ENCODE peak calls at places on chromosomes 2 and 18, in seven cellular contexts. Q is fibroblast of lung, F is dorsolateral prefrontal cortex, V is bronchial epithelial cell, S is uterus, Z is PC-9, O is thoracic aorta. L is an unnamed sample. For H3K27me3, the result is how much of the 10 kb centered on the place peaks cover.

GRCh38 chr2:105645031-105645940 is 99.4 kb upstream of the NCK2 start:
- DNase-seq in Q (no peak), F (no peak), V (peak), S (no peak), Z (no peak), O (no peak), L (no peak)

GRCh38 chr18:7941533-7941932 is 374.4 kb downstream of the PTPRM start:
- DNase-seq in Q (no peak), F (no peak), V (peak), S (no peak), Z (no peak), O (no peak), L (no peak)

GRCh38 chr2:168976034-168976654 is 55.0 kb downstream of the ABCB11 start:
- DNase-seq in Q (peak), F (no peak), V (no peak), S (no peak), Z (no peak), O (no peak), L (no peak)

GRCh38 chr18:61738488-61738887 is 154.3 kb downstream of the RNF152 start:
- DNase-seq in Q (peak), F (no peak), V (peak), S (peak), Z (no peak), O (no peak), L (no peak)

GRCh38 chr2:238940806-238941205 is 92.9 kb downstream of the TWIST2 start:
- DNase-seq in Q (no peak), F (peak), V (no peak), S (peak), Z (no peak), O (no peak), L (peak)

GRCh38 chr2:189379287-189379630 is 62.0 kb upstream of the WDR75 start:
- DNase-seq in Q (peak), F (no peak), V (peak), S (no peak), Z (peak), O (no peak), L (no peak)

GRCh38 chr2:127888772-127889171 is 3.0 kb upstream of the AMMECR1L start:
- DNase-seq in Q (no peak), F (no peak), V (no peak), S (no peak), Z (no peak), O (no peak), L (no peak)

GRCh38 chr2:109516445-109517117 is 97.2 kb downstream of the SEPTIN10 start:
- DNase-seq in Q (peak), F (no peak), V (peak), S (no peak), Z (no peak), O (no peak), L (peak)

GRCh38 chr2:168801961-168802824 is at the start of gene NOSTRIN:
- DNase-seq in Q (peak), F (no peak), V (peak), S (peak), Z (no peak), O (no peak), L (no peak)

GRCh38 chr2:126571403-126571802 is 84.6 kb upstream of the GYPC start:
- DNase-seq in Q (no peak), F (no peak), V (no peak), S (no peak), Z (no peak), O (no peak), L (no peak)

GRCh38 chr2:16005819-16006536 is 65.6 kb downstream of the MYCN start:
- DNase-seq in Q (no peak), F (no peak), V (peak), S (no peak), Z (peak), O (no peak), L (no peak)

GRCh38 chr18:9756566-9757470 is 48.7 kb downstream of the RAB31 start:
- DNase-seq in Q (no peak), F (no peak), V (no peak), S (no peak), Z (no peak), O (no peak), L (no peak)

GRCh38 chr18:53790817-53791216 is 433.7 kb downstream of the MBD2 start:
- DNase-seq in Q (peak), F (no peak), V (no peak), S (no peak), Z (no peak), O (no peak), L (no peak)

GRCh38 chr2:105674859-105675541 is 69.7 kb upstream of the NCK2 start:
- DNase-seq in Q (no peak), F (no peak), V (no peak), S (no peak), Z (no peak), O (no peak), L (no peak)

GRCh38 chr2:165573534-165574461 is 104.3 kb downstream of the CSRNP3 start:
- DNase-seq in Q (peak), F (peak), V (peak), S (peak), Z (no peak), O (no peak), L (peak)

GRCh38 chr2:98158305-98158704 is 71.3 kb downstream of the VWA3B start:
- DNase-seq in Q (no peak), F (no peak), V (no peak), S (no peak), Z (no peak), O (no peak), L (no peak)

GRCh38 chr2:120118018-120118417 is 105.1 kb downstream of the EPB41L5 start:
- DNase-seq in Q (no peak), F (no peak), V (no peak), S (no peak), Z (no peak), O (no peak), L (no peak)

GRCh38 chr2:236794558-236794957 is 224.9 kb downstream of the ACKR3 start:
- DNase-seq in Q (no peak), F (no peak), V (no peak), S (no peak), Z (no peak), O (no peak), L (no peak)

GRCh38 chr2:172107690-172108586 is 5.2 kb upstream of the DLX2 start:
- DNase-seq in Q (no peak), F (no peak), V (no peak), S (no peak), Z (no peak), O (no peak), L (no peak)
- H3K27me3 ChIP-seq in Q (under half), F (under half), V (under half), S (under half), Z (under half), O (under half), L (under half)

GRCh38 chr2:138497294-138497693 is 4.3 kb upstream of the SPOPL start:
- DNase-seq in Q (no peak), F (no peak), V (no peak), S (no peak), Z (no peak), O (no peak), L (no peak)
- TF ChIP-seq CTCF in Q (no peak), F (no peak), V (no peak), S (no peak), Z (no peak), O (no peak), L (no peak)

DNA sequence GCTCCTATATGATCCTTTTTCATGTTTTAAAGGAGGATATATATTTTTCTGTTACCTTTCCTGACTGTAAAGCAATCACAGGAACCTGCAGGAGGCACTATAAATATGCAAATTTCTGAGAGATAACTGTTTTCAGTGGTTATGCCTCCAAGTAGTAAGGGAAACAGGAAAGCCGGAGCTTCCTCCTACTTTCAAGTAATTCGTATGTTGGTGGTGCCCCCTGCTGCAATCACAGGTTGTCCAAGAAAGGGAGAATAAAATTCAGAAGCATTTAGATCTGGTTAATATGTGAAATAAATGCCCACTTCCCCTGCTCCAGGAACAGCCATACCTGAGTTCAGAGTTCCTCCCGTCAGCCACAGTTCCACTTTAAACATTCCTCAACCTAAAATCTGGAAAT is 12.0 kb upstream of the BCL11A start:
- DNase-seq in Q (peak), F (no peak), V (peak), S (no peak), Z (no peak), O (no peak), L (no peak)
- H3K27me3 ChIP-seq in Q (under half), F (under half), V (under half), S (under half), Z (half or more), O (under half), L (under half)

DNA sequence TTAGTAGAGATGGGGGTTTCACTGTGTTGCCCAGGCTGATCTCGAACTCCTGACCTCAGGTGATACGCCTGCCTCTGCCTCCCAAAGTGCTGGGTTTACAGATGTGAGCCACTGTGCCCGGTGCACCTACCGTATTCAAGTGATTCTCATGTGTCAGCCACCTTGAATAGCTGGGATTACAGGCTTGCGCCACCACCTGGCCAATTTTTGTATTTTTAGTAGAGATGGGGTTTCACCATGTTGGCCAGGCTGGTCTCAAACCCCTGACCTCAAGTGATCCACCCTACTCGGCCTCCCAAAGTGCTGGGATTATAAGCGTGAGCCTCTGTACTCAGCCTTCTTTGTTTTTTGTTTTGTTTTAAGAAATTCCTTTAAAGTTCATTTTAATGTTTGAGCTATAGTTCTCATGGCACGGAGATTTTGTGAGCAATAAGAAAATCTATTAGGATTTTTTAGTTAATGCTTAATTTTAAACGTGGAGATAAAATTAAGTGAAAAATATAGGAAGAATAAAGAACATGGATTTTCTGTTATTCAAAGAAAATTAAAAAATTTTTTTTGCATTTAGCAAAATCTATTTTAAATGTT is 242.6 kb downstream of the PHLPP1 start:
- DNase-seq in Q (peak), F (no peak), V (peak), S (no peak), Z (no peak), O (no peak), L (no peak)
- TF ChIP-seq CTCF in Q (peak), F (peak), V (peak), S (peak), Z (peak), O (peak), L (peak)

DNA sequence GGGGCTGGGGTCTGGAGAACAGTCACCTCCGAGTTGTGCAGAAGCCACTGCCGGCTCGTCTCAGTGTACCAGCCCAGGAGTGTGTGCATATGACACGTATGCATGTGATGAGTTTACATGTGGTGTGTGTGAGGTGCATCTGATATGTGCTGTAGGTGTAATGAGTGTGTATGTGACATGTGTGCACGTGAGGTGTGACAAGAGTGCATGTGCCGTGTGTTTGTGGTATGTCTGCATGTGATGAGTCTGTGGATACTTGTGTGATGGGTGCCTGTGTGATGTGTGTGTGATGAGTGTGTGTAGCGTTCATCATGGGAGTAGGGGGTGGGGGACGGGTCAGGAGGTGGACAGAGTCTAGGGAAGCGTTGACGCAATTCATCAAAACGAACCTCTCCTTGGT is 12.8 kb downstream of the NTSR2 start:
- DNase-seq in Q (no peak), F (no peak), V (no peak), S (no peak), Z (no peak), O (no peak), L (no peak)
- H3K27me3 ChIP-seq in Q (under half), F (under half), V (under half), S (under half), Z (under half), O (under half), L (under half)

GRCh38 chr2:148932536-148932935 is 57.5 kb downstream of the KIF5C start:
- DNase-seq in Q (no peak), F (no peak), V (no peak), S (no peak), Z (no peak), O (no peak), L (no peak)

GRCh38 chr2:148933456-148933855 is 58.4 kb downstream of the KIF5C start:
- DNase-seq in Q (no peak), F (no peak), V (no peak), S (no peak), Z (no peak), O (no peak), L (no peak)

GRCh38 chr2:148939271-148939670 is 64.2 kb downstream of the KIF5C start:
- DNase-seq in Q (no peak), F (no peak), V (no peak), S (no peak), Z (no peak), O (no peak), L (no peak)

GRCh38 chr2:148935791-148936190 is 60.8 kb downstream of the KIF5C start:
- DNase-seq in Q (peak), F (no peak), V (no peak), S (no peak), Z (peak), O (no peak), L (no peak)

DNA sequence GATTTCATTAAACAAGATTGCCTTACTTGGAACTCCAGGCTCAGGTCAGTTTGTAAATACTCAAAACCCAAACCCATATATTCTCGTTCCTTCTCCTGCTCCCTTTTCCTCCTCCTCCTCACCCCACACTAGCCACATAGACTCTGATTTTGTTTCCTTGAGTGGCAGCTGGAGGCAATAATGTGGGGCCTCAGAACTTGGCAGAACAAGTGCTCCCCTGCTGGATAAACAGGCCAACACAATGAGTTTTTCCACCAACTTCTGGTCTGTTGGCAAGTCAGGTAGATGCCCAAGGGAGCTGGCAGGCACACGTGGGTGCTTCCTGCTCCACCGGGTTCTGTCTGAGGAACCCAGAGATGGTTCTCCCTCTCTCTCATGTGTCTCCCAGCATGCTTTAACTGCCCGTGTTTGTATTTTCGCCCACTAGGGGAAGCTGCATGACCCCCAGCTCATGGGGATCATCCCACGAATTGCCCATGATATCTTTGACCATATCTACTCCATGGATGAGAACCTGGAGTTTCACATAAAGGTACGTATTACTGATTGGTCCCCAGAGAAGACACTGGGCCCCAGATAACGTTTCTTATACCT is 61.9 kb downstream of the KIF5C start:
- DNase-seq in Q (no peak), F (no peak), V (no peak), S (no peak), Z (no peak), O (no peak), L (no peak)
- TF ChIP-seq CTCF in Q (no peak), F (no peak), V (no peak), S (no peak), Z (peak), O (no peak), L (no peak)

DNA sequence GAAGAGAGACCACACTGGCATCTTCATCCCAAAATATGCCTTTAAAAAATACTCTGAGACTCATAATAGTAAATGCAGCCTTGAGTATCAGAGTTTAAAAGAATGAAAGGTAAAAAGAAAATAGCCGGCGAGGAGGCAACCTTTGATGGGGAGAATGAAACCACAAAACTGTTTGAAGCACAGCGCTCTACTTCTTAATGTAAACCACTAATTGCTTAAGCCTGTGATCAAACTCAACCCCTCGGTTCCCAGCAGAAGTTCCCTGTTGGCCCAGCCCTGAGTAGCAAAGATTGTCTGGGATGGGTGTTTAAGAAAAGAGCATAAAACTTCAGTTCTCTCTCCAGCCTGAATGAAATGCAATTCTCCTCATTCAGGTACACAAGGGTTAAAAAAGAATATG is 44.7 kb downstream of the VIT start:
- DNase-seq in Q (no peak), F (no peak), V (no peak), S (no peak), Z (no peak), O (no peak), L (no peak)
- H3K27me3 ChIP-seq in Q (under half), F (under half), V (under half), S (under half), Z (under half), O (under half), L (under half)

DNA sequence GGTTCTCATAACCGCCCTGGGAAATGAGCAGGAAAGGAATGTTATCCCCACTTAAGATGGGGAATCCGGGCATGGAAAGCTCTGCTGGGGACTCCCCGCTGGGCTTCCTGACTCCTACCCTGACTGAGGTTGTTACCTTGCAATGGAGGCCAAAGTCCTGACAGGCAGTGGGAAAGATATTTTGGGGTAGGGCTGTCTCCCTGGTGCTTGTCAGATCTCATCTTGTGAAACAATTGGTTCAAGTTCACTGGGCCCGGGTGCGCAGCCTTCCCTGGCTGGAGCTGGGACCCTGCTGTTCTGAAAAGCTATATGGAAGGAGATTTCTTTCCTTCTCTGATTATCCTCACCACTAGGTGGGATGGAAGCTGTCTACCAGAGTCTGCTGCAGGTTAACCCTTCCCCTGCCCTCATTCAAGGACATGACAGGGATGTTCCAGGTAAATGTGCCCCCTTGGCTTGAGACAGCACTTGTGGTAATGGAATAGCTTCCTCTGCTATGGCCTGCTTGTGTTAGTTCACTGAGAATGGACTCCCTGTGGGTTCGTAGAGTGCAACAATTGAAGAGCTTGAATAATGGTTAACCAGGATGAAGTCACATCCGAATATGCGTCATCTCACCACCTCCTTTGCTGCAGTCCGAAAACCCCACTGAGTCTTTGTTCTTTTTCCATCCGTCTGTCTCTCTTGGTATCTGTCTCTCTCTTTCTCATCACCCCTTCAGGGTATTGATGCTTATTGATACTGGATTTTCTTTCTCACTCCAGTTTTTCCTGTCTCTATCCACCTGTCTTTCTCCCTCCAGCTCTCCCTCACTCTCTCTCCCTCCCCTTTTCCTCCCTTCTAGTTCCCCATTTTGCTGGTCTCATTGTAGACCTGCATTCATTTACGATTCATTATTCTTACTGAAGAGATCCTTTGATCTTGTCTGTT is 67.8 kb upstream of the EPAS1 start:
- DNase-seq in Q (peak), F (no peak), V (no peak), S (no peak), Z (no peak), O (no peak), L (no peak)
- TF ChIP-seq CTCF in Q (no peak), F (no peak), V (no peak), S (no peak), Z (no peak), O (no peak), L (no peak)

GRCh38 chr2:45006942-45007287 is 2.3 kb downstream of the SIX2 start:
- DNase-seq in Q (no peak), F (no peak), V (no peak), S (no peak), Z (no peak), O (no peak), L (no peak)
- H3K27me3 ChIP-seq in Q (half or more), F (half or more), V (under half), S (under half), Z (under half), O (under half), L (under half)

L was measured in right lobe of liver.